ENCODE peak calls at places on chromosomes 1 and 21, in four cellular contexts. E, H, K and P are unnamed samples.

GRCh38 chr1:4756851-4757580 is 102.6 kb downstream of the AJAP1 start:
- DNase-seq in E (no peak), H (no peak), K (no peak), P (no peak)

GRCh38 chr1:42847111-42847580 is 733 bp downstream of the ZNF691 start:
- DNase-seq in E (no peak), H (no peak), K (no peak), P (peak; percentile 9)

GRCh38 chr1:23756676-23757075 is 13.4 kb downstream of the ELOA start:
- DNase-seq in E (no peak), H (peak; percentile 31), K (no peak), P (no peak)

GRCh38 chr1:67760030-67760821 is 73.0 kb downstream of the GNG12 start:
- DNase-seq in E (peak; percentile 75), H (peak; percentile 89), K (peak; percentile 77), P (peak; percentile 57)

GRCh38 chr1:23376890-23377811 is 7.5 kb upstream of the ZNF436 start:
- DNase-seq in E (peak; percentile 60), H (peak; percentile 64), K (peak; percentile 22), P (no peak)

GRCh38 chr1:221832151-221832550 is 90.3 kb upstream of the DUSP10 start:
- DNase-seq in E (no peak), H (no peak), K (no peak), P (no peak)

GRCh38 chr1:31523769-31524168 is 52.5 kb upstream of the TINAGL1 start:
- DNase-seq in E (no peak), H (peak; percentile 18), K (no peak), P (no peak)

GRCh38 chr1:175826705-175827104 is 83.3 kb upstream of the TNR start:
- DNase-seq in E (no peak), H (no peak), K (no peak), P (no peak)

GRCh38 chr1:180975551-180975950 is 47.1 kb downstream of the STX6 start:
- DNase-seq in E (no peak), H (peak; percentile 27), K (no peak), P (no peak)

GRCh38 chr1:96306809-96307208 is 414.8 kb upstream of the PTBP2 start:
- DNase-seq in E (no peak), H (peak; percentile 61), K (no peak), P (no peak)

GRCh38 chr1:51313961-51314777 is 16.2 kb downstream of the TTC39A start:
- DNase-seq in E (no peak), H (peak; percentile 48), K (no peak), P (no peak)

GRCh38 chr1:168643152-168643551 is 66.7 kb downstream of the XCL1 start:
- DNase-seq in E (no peak), H (no peak), K (no peak), P (no peak)

GRCh38 chr1:200590001-200590400 is 30.6 kb downstream of the KIF14 start:
- DNase-seq in E (no peak), H (peak; percentile 37), K (no peak), P (no peak)

GRCh38 chr1:75991497-75992114 is 59.4 kb upstream of the ASB17 start:
- DNase-seq in E (peak; percentile 76), H (peak; percentile 96), K (peak; percentile 87), P (peak; percentile 76)

GRCh38 chr1:201094829-201095228 is 17.4 kb downstream of the CACNA1S start:
- DNase-seq in E (no peak), H (no peak), K (no peak), P (no peak)

GRCh38 chr1:186670279-186670964 is 9.8 kb downstream of the PTGS2 start:
- DNase-seq in E (no peak), H (no peak), K (no peak), P (no peak)

GRCh38 chr1:63593303-63593886 is at the start of gene PGM1:
- DNase-seq in E (no peak), H (peak; percentile 89), K (peak; percentile 85), P (peak; percentile 49)

GRCh38 chr1:116325922-116326321 is 47.1 kb upstream of the ATP1A1 start:
- DNase-seq in E (no peak), H (no peak), K (no peak), P (no peak)

GRCh38 chr1:70315782-70316181 is 38.7 kb downstream of the ANKRD13C start:
- DNase-seq in E (no peak), H (no peak), K (no peak), P (no peak)

GRCh38 chr1:208595745-208596144 is 351.6 kb upstream of the PLXNA2 start:
- DNase-seq in E (no peak), H (peak; percentile 57), K (no peak), P (no peak)

GRCh38 chr1:212794561-212795014 is 2.9 kb downstream of the TATDN3 start:
- DNase-seq in E (no peak), H (no peak), K (no peak), P (no peak)

GRCh38 chr21:44516828-44517174 is 23.2 kb downstream of the KRTAP10-1 start:
- DNase-seq in E (no peak), H (no peak), K (no peak), P (no peak)

GRCh38 chr21:44517175-44517899 is 22.7 kb downstream of the KRTAP10-1 start:
- DNase-seq in E (peak; percentile 92), H (no peak), K (no peak), P (no peak)

GRCh38 chr21:44519346-44520325 is 20.4 kb downstream of the KRTAP10-1 start:
- DNase-seq in E (no peak), H (no peak), K (no peak), P (no peak)

GRCh38 chr21:44520326-44521300 is 19.4 kb downstream of the KRTAP10-1 start:
- DNase-seq in E (no peak), H (no peak), K (no peak), P (no peak)

GRCh38 chr21:44518684-44519083 is 21.3 kb downstream of the KRTAP10-1 start:
- DNase-seq in E (no peak), H (no peak), K (no peak), P (no peak)
- H3K9ac ChIP-seq in E (no peak overlapping the region), H (no peak overlapping the region), K (no peak overlapping the region), P (no peak overlapping the region)

GRCh38 chr1:12478612-12478985 is 139.4 kb downstream of the DHRS3 start:
- DNase-seq in E (peak; percentile 48), H (no peak), K (no peak), P (no peak)
- H3K9ac ChIP-seq in E (peak overlapping the region; percentile 83), H (peak overlapping the region; percentile 65), K (no peak overlapping the region), P (no peak overlapping the region)

DNA sequence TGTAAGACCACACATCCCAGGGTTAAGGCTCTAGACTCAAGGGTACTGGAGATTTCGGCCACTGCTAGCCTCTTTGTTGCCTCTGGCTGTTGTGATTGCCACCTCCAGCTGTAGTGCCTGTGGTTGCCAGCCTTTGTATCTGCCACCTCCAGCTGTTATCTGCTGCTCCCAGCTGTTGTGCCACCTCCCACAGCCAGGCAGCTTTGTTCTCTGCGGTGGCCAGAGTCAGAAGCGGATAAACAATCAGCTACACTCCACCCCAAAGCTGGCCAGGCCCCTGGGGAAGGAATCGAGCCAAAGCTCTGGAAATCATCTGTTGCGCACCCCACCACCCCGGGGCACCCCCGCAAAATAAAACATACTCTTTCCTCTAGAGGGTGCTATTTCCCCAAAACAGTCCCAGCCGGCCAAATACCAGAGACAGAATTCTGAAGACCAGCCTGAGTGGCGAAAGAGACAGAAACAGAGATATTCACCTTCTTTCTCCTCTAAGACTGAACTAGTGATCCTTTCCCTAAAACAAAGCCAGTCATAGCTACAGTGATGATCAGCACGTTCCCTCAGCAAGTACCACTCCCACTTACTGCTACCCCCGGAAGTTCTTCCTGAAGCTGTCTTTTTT is 14.8 kb upstream of the PIGM start:
- DNase-seq in E (peak; percentile 95), H (peak; percentile 78), K (peak; percentile 80), P (no peak)
- H3K9ac ChIP-seq in E (no peak overlapping the region), H (peak overlapping the region; percentile 36), K (no peak overlapping the region), P (no peak overlapping the region)

GRCh38 chr21:34802180-34802899 is 133.5 kb downstream of the CLIC6 start:
- DNase-seq in E (no peak), H (no peak), K (no peak), P (no peak)

GRCh38 chr21:34807146-34807880 is 138.5 kb downstream of the CLIC6 start:
- DNase-seq in E (no peak), H (peak; percentile 74), K (no peak), P (no peak)

GRCh38 chr21:34806423-34806822 is 137.6 kb downstream of the CLIC6 start:
- DNase-seq in E (no peak), H (no peak), K (no peak), P (no peak)

GRCh38 chr21:34803792-34804440 is 135.1 kb downstream of the CLIC6 start:
- DNase-seq in E (no peak), H (no peak), K (no peak), P (no peak)

GRCh38 chr21:34805157-34805556 is 136.4 kb downstream of the CLIC6 start:
- DNase-seq in E (no peak), H (no peak), K (no peak), P (no peak)
- H3K9ac ChIP-seq in E (no peak overlapping the region), H (no peak overlapping the region), K (no peak overlapping the region), P (no peak overlapping the region)